ENCODE peak calls at places on chromosomes 1 and 21, in ten cellular contexts. H is KG1; M is activated CD8-positive, alpha-beta T cell treated with anti-CD3 and anti-CD28 coated beads, Interleukin-2, amount 10 ng/mL, durations not matched to agents 7 days and 5 days; P is iris pigment epithelial cell; N is NCI-H510A treated with DMSO at 0.1 percent for 48 hours; W is WERI-Rb-1; C is T-helper 2 cell; J is T-cell; B is pons; O is activated T-cell treated with anti-CD3 and anti-CD28 coated beads, Interleukin-2, amount 50 U/mL, for 48 hours. D is an unnamed sample.

GRCh38 chr1:63004868-63005267 is 220.9 kb downstream of the ATG4C start:
- DNase-seq in B (peak), P (peak), M (no peak), C (no peak), O (no peak), H (no peak), N (no peak), W (peak), J (no peak), D (no peak)

GRCh38 chr1:230350208-230350921 is 75.8 kb downstream of the PGBD5 start:
- DNase-seq in W (no peak), P (peak), B (no peak), M (no peak), N (no peak), O (no peak), C (no peak), J (no peak), H (no peak), D (no peak)

GRCh38 chr1:231534703-231535159 is 6.3 kb downstream of the TSNAX start:
- DNase-seq in N (peak), W (no peak), O (no peak), P (no peak), M (no peak), B (no peak), C (no peak), J (no peak), H (no peak), D (no peak)

GRCh38 chr1:203493901-203494300 is at the start of gene OPTC:
- DNase-seq in H (no peak), P (no peak), C (no peak), J (no peak), B (no peak), O (no peak), N (no peak), W (no peak), M (no peak), D (no peak)

GRCh38 chr1:81432654-81433109 is 368.1 kb upstream of the ADGRL2 start:
- DNase-seq in B (no peak), H (no peak), M (no peak), P (no peak), O (no peak), W (no peak), C (no peak), N (no peak), J (no peak), D (no peak)

GRCh38 chr1:119988316-119989067 is 81.0 kb downstream of the NOTCH2 start:
- DNase-seq in B (no peak), P (peak), W (no peak), C (no peak), H (no peak), N (no peak), M (no peak), O (peak), J (no peak), D (no peak)

GRCh38 chr1:47257224-47257623 is 25.2 kb upstream of the TAL1 start:
- DNase-seq in H (no peak), M (no peak), B (no peak), J (no peak), P (no peak), O (no peak), C (no peak), W (no peak), N (no peak), D (no peak)

GRCh38 chr1:225733254-225733653 is 44.4 kb upstream of the SRP9 start:
- DNase-seq in C (no peak), H (no peak), J (no peak), N (no peak), B (no peak), P (no peak), W (no peak), O (no peak), M (no peak), D (no peak)

GRCh38 chr1:163290025-163290610 is 31.6 kb upstream of the NUF2 start:
- DNase-seq in O (no peak), W (no peak), P (peak), C (no peak), H (no peak), B (no peak), N (no peak), J (no peak), M (no peak), D (no peak)

GRCh38 chr1:230194525-230194924 is 127.5 kb downstream of the GALNT2 start:
- DNase-seq in W (no peak), J (no peak), C (no peak), N (no peak), P (no peak), M (no peak), O (no peak), H (no peak), B (no peak), D (no peak)

GRCh38 chr1:2472561-2473166 is 3.4 kb upstream of the PLCH2 start:
- DNase-seq in O (no peak), B (no peak), C (no peak), N (no peak), H (no peak), W (no peak), P (no peak), J (no peak), M (no peak), D (no peak)

GRCh38 chr1:41447995-41448770 is 36.3 kb downstream of the EDN2 start:
- DNase-seq in C (no peak), B (no peak), J (no peak), O (no peak), N (peak), H (no peak), P (peak), M (no peak), W (no peak), D (no peak)

GRCh38 chr1:93322349-93322748 is 23.4 kb upstream of the DR1 start:
- DNase-seq in M (no peak), C (no peak), O (no peak), N (no peak), W (no peak), P (no peak), B (no peak), J (no peak), H (no peak), D (no peak)

GRCh38 chr21:31682625-31683024 is 23.1 kb downstream of the SOD1 start:
- DNase-seq in W (no peak), O (no peak), N (no peak), P (peak), J (no peak), C (no peak), M (no peak), H (no peak), B (no peak), D (no peak)